ENCODE peak calls at places on chromosome 11, in five cellular contexts. G, T, H, L and Q are unnamed samples. For H3K27me3, the result is how much of the 10 kb centered on the place peaks cover.

GRCh38 chr11:26227311-26227710 is 104.6 kb upstream of the ANO3 start:
- DNase-seq in G (no peak), T (no peak), H (peak), L (peak), Q (peak)

GRCh38 chr11:26820739-26821138 is 98.9 kb upstream of the SLC5A12 start:
- DNase-seq in G (no peak), T (no peak), H (peak), L (no peak), Q (peak)

GRCh38 chr11:123973816-123974215 is 3.8 kb downstream of the OR10S1 start:
- DNase-seq in G (no peak), T (no peak), H (peak), L (no peak), Q (peak)

GRCh38 chr11:44199298-44199697 is 103.8 kb downstream of the EXT2 start:
- DNase-seq in G (no peak), T (no peak), H (no peak), L (no peak), Q (no peak)

GRCh38 chr11:130462101-130462885 is 13.8 kb downstream of the ADAMTS15 start:
- DNase-seq in G (no peak), T (no peak), H (no peak), L (no peak), Q (no peak)

GRCh38 chr11:44212128-44212527 is 97.8 kb downstream of the ALX4 start:
- DNase-seq in G (no peak), T (no peak), H (no peak), L (no peak), Q (no peak)

GRCh38 chr11:45451766-45452440 is 165.8 kb upstream of the SYT13 start:
- DNase-seq in G (no peak), T (no peak), H (peak), L (no peak), Q (no peak)

GRCh38 chr11:20611892-20612291 is 12.5 kb downstream of the SLC6A5 start:
- DNase-seq in G (no peak), T (no peak), H (peak), L (no peak), Q (no peak)

GRCh38 chr11:19316434-19316833 is 75.7 kb upstream of the E2F8 start:
- DNase-seq in G (no peak), T (no peak), H (peak), L (no peak), Q (no peak)

GRCh38 chr11:115764172-115764571 is 260.0 kb upstream of the CADM1 start:
- DNase-seq in G (no peak), T (no peak), H (no peak), L (no peak), Q (no peak)

GRCh38 chr11:121351089-121351488 is 58.5 kb downstream of the SC5D start:
- DNase-seq in G (no peak), T (no peak), H (no peak), L (no peak), Q (no peak)

GRCh38 chr11:36292311-36292722 is 3.1 kb upstream of the COMMD9 start:
- DNase-seq in G (no peak), T (no peak), H (peak), L (peak), Q (no peak)

GRCh38 chr11:63745304-63746170 is 23.0 kb downstream of the ZFTA start:
- DNase-seq in G (no peak), T (no peak), H (peak), L (no peak), Q (no peak)

GRCh38 chr11:27718853-27719574 is 18.8 kb upstream of the BDNF start:
- DNase-seq in G (peak), T (no peak), H (peak), L (no peak), Q (no peak)

GRCh38 chr11:46889689-46890475 is 28.5 kb downstream of the LRP4 start:
- DNase-seq in G (peak), T (peak), H (peak), L (peak), Q (peak)

GRCh38 chr11:63920870-63921417 is 4.0 kb upstream of the RCOR2 start:
- DNase-seq in G (peak), T (no peak), H (no peak), L (peak), Q (no peak)

GRCh38 chr11:121341609-121342008 is 49.0 kb downstream of the SC5D start:
- DNase-seq in G (peak), T (no peak), H (no peak), L (no peak), Q (no peak)

GRCh38 chr11:127624455-127624854 is 623.9 kb upstream of the KIRREL3 start:
- DNase-seq in G (no peak), T (no peak), H (peak), L (no peak), Q (no peak)

GRCh38 chr11:64535811-64536210 is 55.2 kb upstream of the SLC22A12 start:
- DNase-seq in G (no peak), T (peak), H (no peak), L (no peak), Q (no peak)

GRCh38 chr11:56841210-56841810 is 92.8 kb upstream of the OR9G4 start:
- DNase-seq in G (peak), T (no peak), H (peak), L (peak), Q (peak)

GRCh38 chr11:64227405-64227956 is 1.4 kb downstream of the NUDT22 start:
- DNase-seq in G (peak), T (peak), H (peak), L (no peak), Q (no peak)

GRCh38 chr11:61362542-61362875 is 335 bp downstream of the TMEM138 start:
- DNase-seq in G (peak), T (no peak), H (peak), L (peak), Q (no peak)

GRCh38 chr11:44258190-44258489 is 51.8 kb downstream of the ALX4 start:
- DNase-seq in G (no peak), T (no peak), H (peak), L (no peak), Q (peak)

GRCh38 chr11:9752091-9752490 is 88.2 kb downstream of the SWAP70 start:
- DNase-seq in G (no peak), T (no peak), H (peak), L (no peak), Q (no peak)

GRCh38 chr11:7575841-7576451 is 62.1 kb downstream of the PPFIBP2 start:
- DNase-seq in G (peak), T (no peak), H (no peak), L (peak), Q (no peak)

GRCh38 chr11:93359396-93359795 is 28.9 kb downstream of the DEUP1 start:
- DNase-seq in G (no peak), T (no peak), H (no peak), L (no peak), Q (no peak)

GRCh38 chr11:11268119-11268518 is 84.9 kb downstream of the CSNK2A3 start:
- DNase-seq in G (no peak), T (no peak), H (no peak), L (no peak), Q (no peak)

GRCh38 chr11:11268706-11269105 is 84.3 kb downstream of the CSNK2A3 start:
- DNase-seq in G (no peak), T (no peak), H (no peak), L (no peak), Q (no peak)

GRCh38 chr11:11272254-11272653 is 80.8 kb downstream of the CSNK2A3 start:
- DNase-seq in G (no peak), T (no peak), H (no peak), L (no peak), Q (no peak)

GRCh38 chr11:11267312-11267711 is 85.7 kb downstream of the CSNK2A3 start:
- DNase-seq in G (no peak), T (no peak), H (no peak), L (no peak), Q (no peak)

DNA sequence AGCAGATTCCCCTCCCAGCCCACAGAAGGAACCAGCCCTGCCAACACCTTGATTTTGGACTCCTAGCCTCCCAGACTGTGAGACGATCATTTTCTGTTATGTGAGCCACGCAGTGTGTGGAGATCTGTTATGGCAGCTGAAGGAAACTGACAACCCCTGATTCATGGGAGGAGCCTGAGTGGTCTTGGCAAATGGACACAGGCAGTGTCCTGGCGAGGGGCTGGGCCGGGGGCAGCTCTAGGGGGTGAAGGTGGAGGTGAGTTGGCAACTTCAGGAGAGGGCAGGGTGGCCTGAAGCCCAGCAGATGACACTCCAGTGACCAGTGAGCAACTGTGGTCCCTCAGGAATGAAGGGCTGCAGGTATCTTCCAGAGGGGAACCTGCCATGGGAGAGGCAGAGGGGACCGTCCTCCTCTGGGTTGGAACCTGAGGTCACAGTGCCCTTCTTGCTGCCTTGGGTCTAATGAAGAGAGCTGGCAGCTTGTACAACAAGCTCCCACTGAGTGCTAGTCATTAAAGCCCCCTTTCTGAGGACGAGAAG is 82.7 kb downstream of the CSNK2A3 start:
- DNase-seq in G (no peak), T (no peak), H (no peak), L (no peak), Q (no peak)
- H3K4me3 ChIP-seq in G (no peak), T (no peak), H (no peak), L (no peak), Q (no peak)

GRCh38 chr11:30960387-30960992 is 374.3 kb upstream of the MPPED2 start:
- DNase-seq in G (no peak), T (no peak), H (peak), L (peak), Q (no peak)
- TF ChIP-seq CTCF in G (peak), T (no peak), H (peak), L (peak), Q (peak)

GRCh38 chr11:117717485-117718314 is 79.3 kb downstream of the DSCAML1 start:
- DNase-seq in G (peak), T (no peak), H (no peak), L (no peak), Q (no peak)
- H3K27me3 ChIP-seq in G (under half), T (under half), H (under half), L (under half), Q (under half)

DNA sequence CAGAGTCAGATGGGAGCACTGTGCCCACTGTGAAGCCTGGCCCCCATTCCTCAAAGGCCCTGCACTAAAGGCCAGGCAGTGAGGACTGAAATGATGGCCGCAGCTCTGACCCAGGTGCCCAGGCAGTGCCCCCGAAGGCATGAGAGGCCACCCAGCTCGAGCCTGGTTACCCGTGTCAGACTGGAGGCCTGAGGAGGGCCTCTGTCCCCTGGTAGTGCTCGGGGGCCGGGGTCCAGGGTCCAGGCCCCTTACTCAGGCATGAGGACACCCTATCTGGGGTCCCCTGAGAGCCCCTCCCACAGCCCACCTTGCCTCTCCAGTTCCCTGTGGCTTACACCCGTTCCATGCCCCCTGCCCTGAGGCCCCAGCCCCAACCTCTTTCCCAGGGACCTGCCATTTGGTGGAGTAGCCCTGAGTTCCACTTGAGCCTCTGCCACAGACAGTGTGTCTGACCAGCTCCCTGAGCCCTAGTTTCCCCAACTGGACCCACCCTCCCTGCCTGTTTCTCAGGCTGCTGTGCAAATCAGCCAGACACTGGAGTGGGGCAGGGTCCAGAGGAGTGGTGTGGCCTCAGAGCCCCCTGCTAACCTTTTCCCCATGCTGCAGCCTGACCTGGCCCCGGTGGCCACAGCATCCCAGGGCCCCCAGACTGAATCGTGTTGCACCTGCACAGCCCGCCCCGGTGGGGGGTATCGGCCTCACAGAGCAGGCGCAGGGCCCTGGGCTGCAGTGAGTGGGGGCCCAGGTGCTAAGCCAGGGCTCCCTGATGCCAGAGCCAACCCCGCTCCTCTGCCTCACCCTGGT is 10.8 kb upstream of the ANKRD13D start:
- DNase-seq in G (no peak), T (peak), H (no peak), L (no peak), Q (no peak)
- H3K4me3 ChIP-seq in G (no peak), T (no peak), H (no peak), L (peak), Q (no peak)